ENCODE peak calls at places on chromosome 15, in four cellular contexts. One of them, this sample, is unnamed.
A peak's percentile ranks its signal among the peaks of the same experiment; 100 is the strongest.

GRCh38 chr15:61025283-61025682 is 203.8 kb downstream of the RORA start:
- DNase-seq in psoas muscle: no peak
- DNase-seq in CD8-positive, alpha-beta T cell: no peak
- DNase-seq in pancreas: no peak
- DNase-seq in this sample: no peak

GRCh38 chr15:44537728-44538240 is 837 bp downstream of the EIF3J start:
- DNase-seq in CD8-positive, alpha-beta T cell: peak; percentile 25
- DNase-seq in pancreas: no peak
- DNase-seq in psoas muscle: no peak
- DNase-seq in this sample: no peak

GRCh38 chr15:45377630-45378148 is 655 bp downstream of the GATM start:
- DNase-seq in CD8-positive, alpha-beta T cell: no peak
- DNase-seq in psoas muscle: peak; percentile 73
- DNase-seq in pancreas: peak; percentile 73
- DNase-seq in this sample: no peak

GRCh38 chr15:45285413-45285812 is 33.4 kb downstream of the SLC28A2 start:
- DNase-seq in psoas muscle: no peak
- DNase-seq in CD8-positive, alpha-beta T cell: no peak
- DNase-seq in pancreas: no peak
- DNase-seq in this sample: no peak

GRCh38 chr15:43550527-43551363 is 33.3 kb downstream of the MAP1A start:
- DNase-seq in CD8-positive, alpha-beta T cell: no peak
- DNase-seq in psoas muscle: no peak
- DNase-seq in pancreas: no peak
- DNase-seq in this sample: no peak

GRCh38 chr15:39565851-39566250 is 15.0 kb upstream of the THBS1 start:
- DNase-seq in pancreas: no peak
- DNase-seq in psoas muscle: no peak
- DNase-seq in CD8-positive, alpha-beta T cell: no peak
- DNase-seq in this sample: no peak

GRCh38 chr15:67383903-67384302 is 129.3 kb downstream of the IQCH start:
- DNase-seq in pancreas: no peak
- DNase-seq in CD8-positive, alpha-beta T cell: no peak
- DNase-seq in psoas muscle: no peak
- DNase-seq in this sample: no peak

GRCh38 chr15:74988007-74988800 is 7.2 kb upstream of the SCAMP5 start:
- DNase-seq in pancreas: peak; percentile 51
- DNase-seq in psoas muscle: no peak
- DNase-seq in CD8-positive, alpha-beta T cell: peak; percentile 25
- DNase-seq in this sample: peak; percentile 18

GRCh38 chr15:25470230-25470629 is 31.4 kb upstream of the UBE3A start:
- DNase-seq in psoas muscle: no peak
- DNase-seq in pancreas: no peak
- DNase-seq in CD8-positive, alpha-beta T cell: no peak
- DNase-seq in this sample: no peak

GRCh38 chr15:95170587-95171380 is 939.4 kb downstream of the MCTP2 start:
- DNase-seq in psoas muscle: no peak
- DNase-seq in pancreas: no peak
- DNase-seq in CD8-positive, alpha-beta T cell: no peak
- DNase-seq in this sample: no peak

GRCh38 chr15:89335289-89336041 is 841 bp upstream of the POLG start:
- DNase-seq in pancreas: no peak
- DNase-seq in CD8-positive, alpha-beta T cell: peak; percentile 56
- DNase-seq in psoas muscle: peak; percentile 63
- DNase-seq in this sample: no peak

GRCh38 chr15:85026304-85027032 is 44.8 kb downstream of the PDE8A start:
- DNase-seq in pancreas: peak; percentile 19
- DNase-seq in CD8-positive, alpha-beta T cell: no peak
- DNase-seq in psoas muscle: no peak
- DNase-seq in this sample: no peak

GRCh38 chr15:77023576-77024272 is 28.8 kb downstream of the PSTPIP1 start:
- DNase-seq in pancreas: no peak
- DNase-seq in CD8-positive, alpha-beta T cell: peak; percentile 19
- DNase-seq in psoas muscle: peak; percentile 46
- DNase-seq in this sample: no peak

GRCh38 chr15:62278534-62278933 is 113.4 kb upstream of the C2CD4B start:
- DNase-seq in pancreas: no peak
- DNase-seq in psoas muscle: no peak
- DNase-seq in CD8-positive, alpha-beta T cell: no peak
- DNase-seq in this sample: no peak

GRCh38 chr15:70098461-70099166 is 897 bp upstream of the TLE3 start:
- DNase-seq in psoas muscle: peak; percentile 78
- DNase-seq in CD8-positive, alpha-beta T cell: no peak
- DNase-seq in pancreas: peak; percentile 67
- DNase-seq in this sample: no peak

GRCh38 chr15:93866996-93867395 is 364.4 kb upstream of the MCTP2 start:
- DNase-seq in psoas muscle: no peak
- DNase-seq in CD8-positive, alpha-beta T cell: no peak
- DNase-seq in pancreas: no peak
- DNase-seq in this sample: no peak

DNA sequence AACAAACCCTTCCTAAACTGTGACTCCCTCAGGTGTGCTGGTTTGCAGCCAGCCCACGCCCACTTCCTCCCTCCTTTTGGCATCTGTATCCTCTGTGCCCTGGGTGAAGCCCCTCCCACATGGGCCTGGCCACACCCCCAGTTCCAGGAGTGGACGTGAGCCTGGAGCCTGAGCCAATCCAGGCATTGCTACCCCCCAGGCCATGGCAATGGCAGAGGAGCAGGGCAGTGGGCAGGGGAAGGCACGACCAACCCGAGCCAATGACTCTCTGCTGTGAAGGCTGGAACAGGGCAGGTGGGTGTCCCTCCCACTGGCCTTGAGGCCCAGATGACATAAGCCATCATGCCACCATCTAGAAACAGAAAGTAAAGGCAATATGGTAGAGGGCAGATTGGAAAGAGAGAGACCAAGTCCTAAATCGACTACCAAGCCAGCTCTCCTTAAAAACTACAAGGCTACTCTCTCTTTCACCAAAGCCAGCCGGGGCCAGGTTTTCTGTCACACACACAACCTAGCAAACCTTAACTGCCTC is 18.6 kb downstream of the FAM174B start:
- DNase-seq in psoas muscle: no peak
- DNase-seq in CD8-positive, alpha-beta T cell: no peak
- DNase-seq in pancreas: peak; percentile 94
- DNase-seq in this sample: peak; percentile 39
- H3K4me1 ChIP-seq in psoas muscle: peaks cover 11% of the 10 kb centered on the region
- H3K4me1 ChIP-seq in CD8-positive, alpha-beta T cell: no peaks in the 10 kb centered on the region
- H3K4me1 ChIP-seq in pancreas: peaks cover 48% of the 10 kb centered on the region
- H3K4me1 ChIP-seq in this sample: peaks cover 6% of the 10 kb centered on the region

DNA sequence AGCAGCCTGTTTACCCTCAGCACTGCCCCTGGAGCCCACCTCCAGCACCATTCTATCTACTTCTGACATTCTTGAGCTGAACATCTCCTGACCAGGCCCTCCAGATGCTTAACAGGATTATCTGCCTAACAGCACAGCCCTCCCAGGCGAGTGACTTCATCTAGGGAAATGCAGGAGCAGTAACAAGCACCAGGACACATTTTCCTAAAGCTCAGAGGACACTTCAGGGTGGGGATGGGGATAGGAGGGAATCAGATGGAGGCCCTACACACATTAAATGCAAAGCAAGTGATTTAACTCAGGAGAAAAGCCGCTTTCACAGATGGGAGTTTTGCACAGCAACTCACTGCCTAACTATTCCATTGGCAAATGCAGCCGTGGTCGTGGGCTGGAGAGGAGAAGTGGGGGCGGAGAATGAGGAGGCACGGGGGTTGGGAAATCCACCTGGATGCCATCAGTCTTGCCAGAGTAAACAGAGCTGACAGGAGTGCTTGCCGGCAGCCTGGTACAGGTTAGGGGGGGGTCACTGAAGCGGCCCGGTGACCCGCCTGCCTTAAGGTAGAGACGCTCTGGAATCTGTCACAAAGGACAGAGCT is 21.3 kb upstream of the BNC1 start:
- DNase-seq in psoas muscle: no peak
- DNase-seq in pancreas: peak; percentile 53
- DNase-seq in CD8-positive, alpha-beta T cell: no peak
- DNase-seq in this sample: no peak
- H3K4me3 ChIP-seq in psoas muscle: no peak overlapping the region
- H3K4me3 ChIP-seq in pancreas: no peak overlapping the region
- H3K4me3 ChIP-seq in CD8-positive, alpha-beta T cell: no peak overlapping the region
- H3K4me3 ChIP-seq in this sample: no peak overlapping the region

DNA sequence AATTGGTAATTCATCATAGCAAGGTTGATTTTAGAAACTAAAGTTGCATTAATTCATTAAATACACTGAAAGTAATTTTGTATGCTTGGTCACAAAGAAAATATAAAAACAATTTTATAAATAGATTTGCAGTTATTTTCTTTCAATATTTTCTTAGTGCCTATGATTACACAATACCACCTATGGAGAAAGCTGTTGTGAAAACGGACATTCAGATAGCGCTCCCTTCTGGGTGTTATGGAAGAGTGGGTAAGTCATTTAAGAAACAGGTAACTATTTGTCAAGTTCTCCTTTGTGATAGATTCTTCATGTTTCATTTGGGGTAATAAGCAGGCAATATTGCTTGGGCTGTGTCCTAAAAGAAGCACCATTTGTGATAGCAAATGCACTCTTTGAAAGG is 3.0 kb downstream of the DUT start:
- DNase-seq in psoas muscle: no peak
- DNase-seq in CD8-positive, alpha-beta T cell: no peak
- DNase-seq in pancreas: no peak
- DNase-seq in this sample: no peak
- H3K36me3 ChIP-seq in psoas muscle: peaks cover 8% of the 10 kb centered on the region
- H3K36me3 ChIP-seq in CD8-positive, alpha-beta T cell: peaks cover 9% of the 10 kb centered on the region
- H3K36me3 ChIP-seq in pancreas: no peaks in the 10 kb centered on the region
- H3K36me3 ChIP-seq in this sample: no peaks in the 10 kb centered on the region

GRCh38 chr15:73984208-73984979 is 7.7 kb downstream of the STOML1 start:
- DNase-seq in psoas muscle: no peak
- DNase-seq in pancreas: no peak
- DNase-seq in CD8-positive, alpha-beta T cell: no peak
- DNase-seq in this sample: no peak

GRCh38 chr15:73981761-73982222 is 10.3 kb downstream of the STOML1 start:
- DNase-seq in CD8-positive, alpha-beta T cell: no peak
- DNase-seq in psoas muscle: no peak
- DNase-seq in pancreas: no peak
- DNase-seq in this sample: no peak

GRCh38 chr15:73983773-73984172 is 8.3 kb downstream of the STOML1 start:
- DNase-seq in CD8-positive, alpha-beta T cell: no peak
- DNase-seq in psoas muscle: no peak
- DNase-seq in pancreas: no peak
- DNase-seq in this sample: no peak

GRCh38 chr15:73982251-73982962 is 9.7 kb downstream of the STOML1 start:
- DNase-seq in CD8-positive, alpha-beta T cell: no peak
- DNase-seq in psoas muscle: peak; percentile 93
- DNase-seq in pancreas: no peak
- DNase-seq in this sample: no peak

GRCh38 chr15:73983211-73983727 is 8.8 kb downstream of the STOML1 start:
- DNase-seq in pancreas: no peak
- DNase-seq in CD8-positive, alpha-beta T cell: no peak
- DNase-seq in psoas muscle: peak; percentile 83
- DNase-seq in this sample: no peak
- H3K4me1 ChIP-seq in pancreas: peaks cover 20% of the 10 kb centered on the region
- H3K4me1 ChIP-seq in CD8-positive, alpha-beta T cell: peaks cover 42% of the 10 kb centered on the region
- H3K4me1 ChIP-seq in psoas muscle: peaks cover 49% of the 10 kb centered on the region
- H3K4me1 ChIP-seq in this sample: no peaks in the 10 kb centered on the region

DNA sequence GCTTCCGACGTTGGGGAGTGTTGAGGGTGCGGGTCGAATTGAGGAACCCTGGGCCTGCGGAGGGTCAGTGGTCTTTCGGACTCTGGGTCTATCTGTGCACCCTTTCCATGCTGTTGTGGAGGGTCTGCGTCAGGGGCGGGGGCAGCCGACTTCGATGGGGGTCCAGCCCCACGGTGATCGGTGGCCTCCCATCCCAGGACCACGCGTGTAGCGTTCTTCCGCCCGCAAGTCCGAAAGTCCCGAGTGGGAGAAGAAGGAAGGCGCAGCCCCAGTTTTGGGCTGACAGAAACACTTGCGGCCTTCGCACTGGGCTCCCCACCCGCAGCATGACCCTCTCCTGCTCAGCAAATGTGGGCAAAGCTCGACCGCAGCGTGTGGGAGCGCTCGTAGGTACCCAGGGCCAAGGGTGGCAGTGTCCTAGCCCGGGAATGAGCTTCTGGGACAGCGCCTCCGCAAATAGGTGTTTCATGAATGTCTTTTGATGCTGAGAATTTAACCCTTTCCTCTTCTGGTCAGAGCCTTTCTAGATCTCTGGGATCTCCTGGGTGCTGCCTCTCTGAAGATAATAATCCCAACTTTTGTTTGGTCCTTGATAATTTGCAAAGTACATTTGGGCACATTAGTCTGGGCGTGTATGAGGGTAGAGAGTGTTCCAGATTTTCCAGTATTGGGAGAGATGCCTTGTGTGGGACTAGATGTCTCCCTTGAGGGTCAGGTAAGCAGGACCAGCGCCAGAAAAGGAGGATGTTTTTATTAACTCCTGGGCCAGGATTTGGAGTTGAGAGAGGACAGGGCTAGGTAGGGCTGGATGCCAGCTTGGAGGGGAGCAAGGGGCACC is 2.3 kb upstream of the DLL4 start:
- DNase-seq in psoas muscle: no peak
- DNase-seq in pancreas: no peak
- DNase-seq in CD8-positive, alpha-beta T cell: no peak
- DNase-seq in this sample: no peak
- H3K4me3 ChIP-seq in psoas muscle: no peak overlapping the region
- H3K4me3 ChIP-seq in pancreas: no peak overlapping the region
- H3K4me3 ChIP-seq in CD8-positive, alpha-beta T cell: peak overlapping the region; percentile 33
- H3K4me3 ChIP-seq in this sample: peak overlapping the region; percentile 59

GRCh38 chr15:59172289-59172901 is 34.2 kb upstream of the LDHAL6B start:
- DNase-seq in pancreas: no peak
- DNase-seq in CD8-positive, alpha-beta T cell: no peak
- DNase-seq in psoas muscle: no peak
- DNase-seq in this sample: no peak
- H3K36me3 ChIP-seq in pancreas: no peaks in the 10 kb centered on the region
- H3K36me3 ChIP-seq in CD8-positive, alpha-beta T cell: no peaks in the 10 kb centered on the region
- H3K36me3 ChIP-seq in psoas muscle: no peaks in the 10 kb centered on the region
- H3K36me3 ChIP-seq in this sample: peaks cover 6% of the 10 kb centered on the region

This sample was measured in iPS DF 6.9.